ENCODE peak calls at places on chromosomes 5 and 9, in five cellular contexts. X, G, F, J and P are unnamed samples.

GRCh38 chr5:35029333-35029732 is 18.4 kb downstream of the AGXT2 start:
- DNase-seq in X (no peak), G (no peak), F (no peak), J (no peak), P (no peak)

GRCh38 chr9:72931897-72932296 is 21.0 kb downstream of the ALDH1A1 start:
- DNase-seq in X (no peak), G (no peak), F (no peak), J (no peak), P (no peak)

GRCh38 chr5:120803282-120803681 is 339.2 kb downstream of the PRR16 start:
- DNase-seq in X (no peak), G (no peak), F (no peak), J (no peak), P (no peak)

GRCh38 chr5:138629383-138629782 is 54.2 kb upstream of the HSPA9 start:
- DNase-seq in X (no peak), G (no peak), F (no peak), J (no peak), P (no peak)

GRCh38 chr5:173832386-173832785 is 55.8 kb upstream of the CPEB4 start:
- DNase-seq in X (no peak), G (no peak), F (no peak), J (no peak), P (no peak)

GRCh38 chr9:136488247-136489214 is 5.7 kb upstream of the SEC16A start:
- DNase-seq in X (peak; percentile 79), G (peak; percentile 69), F (peak; percentile 74), J (no peak), P (no peak)

GRCh38 chr5:162248107-162248713 is 180.6 kb downstream of the GABRG2 start:
- DNase-seq in X (no peak), G (no peak), F (no peak), J (no peak), P (no peak)

GRCh38 chr5:161233553-161233952 is 313.0 kb downstream of the GABRB2 start:
- DNase-seq in X (no peak), G (no peak), F (no peak), J (no peak), P (no peak)

GRCh38 chr5:163564321-163564924 is 59.0 kb downstream of the MAT2B start:
- DNase-seq in X (peak; percentile 70), G (peak; percentile 47), F (no peak), J (no peak), P (peak; percentile 74)

GRCh38 chr9:134377976-134378375 is 51.7 kb downstream of the RXRA start:
- DNase-seq in X (peak; percentile 96), G (peak; percentile 51), F (peak; percentile 81), J (no peak), P (peak; percentile 81)

GRCh38 chr9:129007035-129007765 is 20.9 kb downstream of the SH3GLB2 start:
- DNase-seq in X (no peak), G (peak; percentile 53), F (no peak), J (no peak), P (peak; percentile 78)

GRCh38 chr5:66100851-66101250 is 43.2 kb upstream of the SREK1 start:
- DNase-seq in X (no peak), G (no peak), F (no peak), J (no peak), P (no peak)

GRCh38 chr9:97853056-97853843 is at the start of gene FOXE1:
- DNase-seq in X (no peak), G (no peak), F (no peak), J (no peak), P (no peak)

GRCh38 chr5:40333459-40334241 is 346.1 kb upstream of the PTGER4 start:
- DNase-seq in X (no peak), G (no peak), F (no peak), J (no peak), P (no peak)

DNA sequence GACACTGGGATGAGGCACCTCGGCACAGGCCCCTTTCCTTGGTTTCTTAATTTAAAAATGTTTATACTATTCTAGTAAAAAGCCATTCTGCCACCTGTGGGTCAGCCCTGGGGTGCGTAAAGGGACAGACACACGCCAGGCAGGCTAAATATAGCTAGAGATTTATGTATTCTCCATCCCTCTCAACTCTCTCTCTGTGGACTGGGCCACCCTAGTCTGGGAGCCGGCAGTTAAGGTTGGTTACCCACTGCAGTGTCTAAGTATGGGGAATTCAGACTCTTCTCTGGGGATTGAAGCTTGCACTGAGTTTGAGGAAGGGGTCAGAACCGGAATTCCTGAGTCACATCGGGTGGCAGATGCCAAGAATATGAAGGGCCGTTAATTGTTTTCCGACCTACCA is 1.9 kb downstream of the NEURL1B start:
- DNase-seq in X (no peak), G (no peak), F (no peak), J (no peak), P (no peak)
- H3K4me3 ChIP-seq in X (peak overlapping the region; percentile 88), G (peak overlapping the region; percentile 99), F (no peak overlapping the region), J (peak overlapping the region; percentile 79), P (peak overlapping the region; percentile 77)

GRCh38 chr5:72621576-72621975 is 114.4 kb upstream of the ZNF366 start:
- DNase-seq in X (no peak), G (no peak), F (no peak), J (no peak), P (no peak)
- H3K27ac ChIP-seq in X (no peak overlapping the region), G (no peak overlapping the region), F (no peak overlapping the region), J (no peak overlapping the region), P (no peak overlapping the region)

GRCh38 chr5:150142800-150143724 is 12.6 kb downstream of the PDGFRB start:
- DNase-seq in X (peak; percentile 59), G (peak; percentile 74), F (peak; percentile 76), J (peak; percentile 96), P (peak; percentile 71)

GRCh38 chr5:150144211-150144801 is 11.3 kb downstream of the PDGFRB start:
- DNase-seq in X (no peak), G (peak; percentile 92), F (no peak), J (peak; percentile 90), P (no peak)

GRCh38 chr5:150146235-150146634 is 9.4 kb downstream of the PDGFRB start:
- DNase-seq in X (no peak), G (no peak), F (no peak), J (no peak), P (no peak)

GRCh38 chr5:150143725-150144058 is 12.0 kb downstream of the PDGFRB start:
- DNase-seq in X (no peak), G (no peak), F (no peak), J (no peak), P (no peak)

DNA sequence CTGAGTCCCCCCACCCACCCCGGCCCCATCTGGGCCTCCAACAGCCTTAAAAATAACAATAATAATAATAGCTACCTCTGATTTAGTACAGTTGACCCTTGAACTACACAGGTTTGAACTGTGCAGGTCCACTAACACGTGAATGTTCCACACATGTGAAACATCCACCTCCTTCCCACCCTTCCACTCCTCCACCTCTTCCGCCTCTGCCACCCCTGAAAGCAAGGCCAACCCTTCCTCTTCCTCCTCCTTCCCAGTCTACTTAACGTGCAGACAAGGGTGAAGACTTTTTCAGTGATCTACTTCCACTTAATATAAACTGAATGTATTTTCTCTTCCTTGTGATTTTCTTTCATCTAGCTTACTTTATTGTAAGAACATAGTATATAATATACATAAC is 10.8 kb downstream of the PDGFRB start:
- DNase-seq in X (no peak), G (no peak), F (no peak), J (no peak), P (no peak)
- H3K4me3 ChIP-seq in X (no peak overlapping the region), G (no peak overlapping the region), F (no peak overlapping the region), J (peak overlapping the region; percentile 81), P (peak overlapping the region; percentile 11)

GRCh38 chr9:124283232-124283814 is 25.6 kb downstream of the NEK6 start:
- DNase-seq in X (no peak), G (no peak), F (no peak), J (no peak), P (no peak)
- H3K27ac ChIP-seq in X (peak overlapping the region; percentile 71), G (peak overlapping the region; percentile 76), F (peak overlapping the region; percentile 90), J (peak overlapping the region; percentile 75), P (peak overlapping the region; percentile 88)

GRCh38 chr9:127976498-127976897 is 4.3 kb downstream of the EEIG1 start:
- DNase-seq in X (peak; percentile 82), G (no peak), F (no peak), J (no peak), P (no peak)
- H3K4me3 ChIP-seq in X (peak overlapping the region; percentile 83), G (no peak overlapping the region), F (no peak overlapping the region), J (peak overlapping the region; percentile 98), P (no peak overlapping the region)

DNA sequence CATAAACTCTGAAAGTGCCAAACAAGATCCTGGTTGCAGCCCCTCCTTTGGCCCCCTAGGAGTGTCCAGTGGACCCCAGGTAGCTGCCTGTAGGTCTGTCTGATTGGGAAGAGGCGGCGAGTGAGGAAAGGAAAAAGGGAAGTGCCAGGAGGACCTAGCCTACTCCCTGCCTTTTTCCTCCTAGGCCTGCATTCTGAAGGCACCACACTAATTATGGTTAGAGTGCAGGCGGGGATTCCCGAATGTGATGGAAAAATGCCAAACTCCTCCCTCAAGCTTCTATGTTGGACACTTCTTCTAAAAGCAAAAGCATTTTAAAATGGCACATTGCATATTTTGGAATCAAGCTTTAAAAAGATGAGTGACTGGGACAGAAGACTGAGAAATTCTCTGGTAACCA is 83.2 kb upstream of the SMIM15 start:
- DNase-seq in X (peak; percentile 54), G (no peak), F (no peak), J (no peak), P (no peak)
- H3K27ac ChIP-seq in X (peak overlapping the region; percentile 70), G (no peak overlapping the region), F (no peak overlapping the region), J (no peak overlapping the region), P (no peak overlapping the region)

GRCh38 chr5:27474054-27474323 is 435.6 kb upstream of the CDH9 start:
- DNase-seq in X (no peak), G (no peak), F (no peak), J (no peak), P (no peak)
- H3K4me3 ChIP-seq in X (no peak overlapping the region), G (no peak overlapping the region), F (no peak overlapping the region), J (no peak overlapping the region), P (no peak overlapping the region)